ENCODE peak calls at places on chromosomes 7 and 10, in five cellular contexts. N is RWPE1, V is upper lobe of right lung, C is endothelial cell of umbilical vein, X is transverse colon. D is an unnamed sample.
A peak's percentile ranks its signal among the peaks of the same experiment; 100 is the strongest.

GRCh38 chr7:137661634-137662033 is 185.1 kb downstream of the DGKI start:
- DNase-seq in N (no peak), X (no peak), V (no peak), C (no peak), D (no peak)

GRCh38 chr10:17479822-17480221 is 25.4 kb upstream of the ST8SIA6 start:
- DNase-seq in X (no peak), C (no peak), V (no peak), N (no peak), D (no peak)

GRCh38 chr7:151115836-151116418 is 29.7 kb downstream of the AGAP3 start:
- DNase-seq in X (peak; percentile 78), V (peak; percentile 94), N (peak; percentile 94), C (no peak), D (no peak)

GRCh38 chr10:106506509-106507265 is 657.8 kb downstream of the SORCS1 start:
- DNase-seq in X (no peak), N (peak; percentile 81), C (no peak), V (no peak), D (no peak)

GRCh38 chr10:100482181-100482833 is 19.5 kb downstream of the WNT8B start:
- DNase-seq in C (peak; percentile 78), N (peak; percentile 46), V (peak; percentile 89), X (peak; percentile 70), D (no peak)

GRCh38 chr7:105718511-105718925 is 137.2 kb upstream of the EFCAB10 start:
- DNase-seq in X (no peak), C (no peak), N (no peak), V (no peak), D (no peak)

GRCh38 chr7:155543011-155543881 is 3.1 kb downstream of the CNPY1 start:
- DNase-seq in V (no peak), N (no peak), X (no peak), C (no peak), D (no peak)

GRCh38 chr10:106582291-106582690 is 582.2 kb downstream of the SORCS1 start:
- DNase-seq in N (no peak), C (no peak), X (no peak), V (no peak), D (no peak)

GRCh38 chr10:46092523-46093195 is 46.6 kb upstream of the MSMB start:
- DNase-seq in V (no peak), N (no peak), C (no peak), X (no peak), D (no peak)

GRCh38 chr10:132512693-132513345 is 24.8 kb upstream of the INPP5A start:
- DNase-seq in N (no peak), X (peak; percentile 4), C (no peak), V (no peak), D (no peak)

GRCh38 chr7:18895456-18895855 is 222.0 kb downstream of the TWIST1 start:
- DNase-seq in V (no peak), N (peak; percentile 66), C (peak; percentile 75), X (no peak), D (no peak)

GRCh38 chr7:99407849-99408346 is 499 bp downstream of the PDAP1 start:
- DNase-seq in C (peak; percentile 77), X (peak; percentile 50), N (peak; percentile 80), V (no peak), D (no peak)

GRCh38 chr10:86344714-86345161 is 21.9 kb downstream of the GRID1 start:
- DNase-seq in X (no peak), V (peak; percentile 55), N (no peak), C (no peak), D (peak; percentile 57)

GRCh38 chr10:114925675-114926204 is 12.3 kb upstream of the TRUB1 start:
- DNase-seq in X (no peak), V (no peak), C (peak; percentile 77), N (peak; percentile 13), D (no peak)

GRCh38 chr7:107944776-107945175 is 53.8 kb downstream of the DLD start:
- DNase-seq in V (no peak), X (no peak), N (no peak), C (no peak), D (no peak)

GRCh38 chr10:101588879-101589278 is 758 bp downstream of the DPCD start:
- DNase-seq in V (no peak), C (peak; percentile 53), X (no peak), N (peak; percentile 79), D (no peak)

GRCh38 chr10:29387269-29387668 is 98.4 kb downstream of the LYZL1 start:
- DNase-seq in C (no peak), X (no peak), N (no peak), V (no peak), D (no peak)

GRCh38 chr7:20403356-20403755 is 72.7 kb downstream of the ITGB8 start:
- DNase-seq in C (no peak), X (no peak), N (no peak), V (no peak), D (no peak)

GRCh38 chr7:55066938-55067337 is 48.1 kb downstream of the EGFR start:
- DNase-seq in C (no peak), X (no peak), N (no peak), V (no peak), D (no peak)

GRCh38 chr7:3089493-3089892 is 45.8 kb upstream of the CARD11 start:
- DNase-seq in X (no peak), V (no peak), N (peak; percentile 24), C (peak; percentile 3), D (no peak)

GRCh38 chr7:50869108-50869716 is 86.5 kb upstream of the GRB10 start:
- DNase-seq in X (no peak), V (no peak), N (peak; percentile 78), C (peak; percentile 47), D (no peak)

GRCh38 chr10:49169776-49170175 is 18.4 kb downstream of the TMEM273 start:
- DNase-seq in N (no peak), V (no peak), X (no peak), C (no peak), D (no peak)

GRCh38 chr7:127620406-127621233 is 2.7 kb upstream of the PAX4 start:
- DNase-seq in X (no peak), N (no peak), V (no peak), C (no peak), D (no peak)

GRCh38 chr10:87657370-87657769 is 2.3 kb upstream of the PAPSS2 start:
- DNase-seq in V (no peak), C (peak; percentile 95), N (no peak), X (no peak), D (no peak)

GRCh38 chr10:124245806-124246440 is 152.5 kb upstream of the CHST15 start:
- DNase-seq in N (no peak), X (peak; percentile 2), V (peak; percentile 36), C (no peak), D (no peak)

GRCh38 chr7:106793015-106793651 is 71.9 kb upstream of the PIK3CG start:
- DNase-seq in V (no peak), N (peak; percentile 59), X (no peak), C (no peak), D (no peak)

GRCh38 chr10:93171837-93172236 is 98.1 kb downstream of the CYP26A1 start:
- DNase-seq in X (no peak), N (no peak), V (no peak), C (no peak), D (no peak)

GRCh38 chr7:27262121-27262520 is 19.5 kb downstream of the EVX1 start:
- DNase-seq in N (peak; percentile 65), X (no peak), V (no peak), C (no peak), D (no peak)

GRCh38 chr10:60042262-60042661 is 135.9 kb upstream of the CCDC6 start:
- DNase-seq in V (no peak), N (no peak), X (no peak), C (no peak), D (no peak)

GRCh38 chr7:133703547-133703946 is 423.6 kb upstream of the LRGUK start:
- DNase-seq in N (no peak), V (no peak), X (no peak), C (no peak), D (no peak)

GRCh38 chr7:129843365-129843898 is 109.3 kb downstream of the UBE2H start:
- DNase-seq in V (no peak), C (no peak), N (no peak), X (no peak), D (no peak)

GRCh38 chr7:150845471-150845870 is 6.8 kb upstream of the AOC1 start:
- DNase-seq in V (no peak), C (no peak), N (no peak), X (peak; percentile 26), D (no peak)

GRCh38 chr7:495326-495725 is 24.3 kb downstream of the PDGFA start:
- DNase-seq in N (no peak), V (no peak), C (no peak), X (no peak), D (peak; percentile 82)

GRCh38 chr10:130227883-130228282 is 91.7 kb downstream of the GLRX3 start:
- DNase-seq in C (no peak), X (no peak), V (no peak), N (no peak), D (no peak)

GRCh38 chr10:4650572-4650971 is 175.4 kb upstream of the AKR1E2 start:
- DNase-seq in C (no peak), N (no peak), V (no peak), X (no peak), D (no peak)
- TF ChIP-seq CTCF in C (no peak), N (no peak), V (no peak), X (no peak), D (peak; percentile 11)

DNA sequence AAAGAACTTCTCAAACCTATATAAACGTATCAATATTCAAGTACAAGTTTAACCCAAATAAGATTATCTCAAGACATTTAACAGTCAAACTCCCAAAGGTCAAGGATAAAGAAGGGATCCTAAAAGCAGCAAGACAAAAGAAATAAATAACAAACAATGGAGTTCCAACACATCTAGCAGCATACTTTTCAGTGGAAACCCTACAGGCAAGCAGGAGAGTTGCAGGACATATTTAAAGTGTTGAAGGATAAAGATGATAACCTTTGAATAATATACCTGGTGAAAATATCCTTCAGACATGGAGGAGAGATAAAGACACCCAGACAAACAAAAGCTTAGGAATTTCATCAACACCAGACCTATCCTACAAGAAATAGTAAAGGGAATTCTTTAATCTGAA is 82.8 kb downstream of the TES start:
- DNase-seq in V (no peak), C (no peak), X (no peak), N (no peak), D (no peak)
- TF ChIP-seq CTCF in V (peak; percentile 7), C (no peak), X (no peak), N (no peak), D (peak; percentile 44)

GRCh38 chr7:12056977-12057376 is 154.1 kb upstream of the TMEM106B start:
- DNase-seq in C (no peak), V (no peak), N (no peak), X (no peak), D (no peak)

GRCh38 chr7:12066561-12066960 is 144.5 kb upstream of the TMEM106B start:
- DNase-seq in C (no peak), X (no peak), V (no peak), N (peak; percentile 3), D (no peak)

GRCh38 chr7:12064716-12065115 is 146.4 kb upstream of the TMEM106B start:
- DNase-seq in N (no peak), V (no peak), C (peak; percentile 1), X (no peak), D (no peak)

GRCh38 chr7:12066004-12066403 is 145.1 kb upstream of the TMEM106B start:
- DNase-seq in N (peak; percentile 5), C (no peak), V (no peak), X (no peak), D (no peak)

GRCh38 chr7:12062062-12062461 is 149.0 kb upstream of the TMEM106B start:
- DNase-seq in C (no peak), X (no peak), N (no peak), V (no peak), D (no peak)
- TF ChIP-seq CTCF in C (peak; percentile 29), X (no peak), N (no peak), V (peak; percentile 27), D (peak; percentile 41)

GRCh38 chr7:98238076-98238475 is 14.0 kb downstream of the TECPR1 start:
- DNase-seq in C (no peak), N (no peak), X (no peak), V (no peak), D (no peak)
- TF ChIP-seq CTCF in C (no peak), N (no peak), X (no peak), V (no peak), D (no peak)

D was measured in chondrocyte.